ENCODE peak calls at places on chromosomes 11 and 22, in nine cellular contexts. R is kidney, F is cardiac muscle cell, S is heart left ventricle, A is right cardiac atrium, M is astrocyte, G is cardiac fibroblast, T is epithelial cell of esophagus, K is H7. V is an unnamed sample.

GRCh38 chr11:58688779-58689503 is 42.8 kb downstream of the GLYAT start:
- DNase-seq in K (no peak), T (peak), G (no peak), R (no peak), A (no peak), M (no peak), S (no peak), F (no peak), V (no peak)

GRCh38 chr22:20803696-20804324 is 29.9 kb downstream of the SERPIND1 start:
- DNase-seq in S (no peak), K (peak), R (no peak), M (no peak), A (no peak), F (peak), T (peak), G (peak), V (no peak)

GRCh38 chr11:34640050-34640971 is 19.4 kb downstream of the EHF start:
- DNase-seq in A (no peak), K (peak), F (no peak), G (no peak), S (no peak), R (peak), M (no peak), T (peak), V (no peak)

GRCh38 chr11:6598555-6598954 is 4.9 kb downstream of the RRP8 start:
- DNase-seq in M (no peak), T (peak), K (no peak), F (no peak), A (no peak), R (no peak), S (no peak), G (no peak), V (no peak)

GRCh38 chr22:45934659-45935341 is 42.2 kb downstream of the WNT7B start:
- DNase-seq in T (peak), F (peak), S (no peak), M (peak), R (peak), A (no peak), G (peak), K (no peak), V (no peak)

GRCh38 chr22:46794067-46794466 is 31.6 kb downstream of the TBC1D22A start:
- DNase-seq in M (no peak), K (no peak), G (no peak), T (no peak), A (no peak), F (no peak), R (peak), S (no peak), V (no peak)

GRCh38 chr22:19775496-19776325 is 15.1 kb downstream of the TBX1 start:
- DNase-seq in K (no peak), M (no peak), S (peak), A (no peak), F (no peak), G (no peak), R (peak), T (no peak), V (no peak)

GRCh38 chr11:108538022-108538424 is 39.8 kb upstream of the POGLUT3 start:
- DNase-seq in A (no peak), M (no peak), G (no peak), K (no peak), S (no peak), R (peak), T (peak), F (no peak), V (no peak)

GRCh38 chr11:26677566-26677965 is 44.3 kb downstream of the SLC5A12 start:
- DNase-seq in G (no peak), T (peak), A (no peak), K (no peak), S (no peak), R (no peak), F (no peak), M (peak), V (no peak)

GRCh38 chr11:78961186-78961782 is 386.6 kb upstream of the NARS2 start:
- DNase-seq in A (no peak), T (peak), S (no peak), K (peak), M (peak), G (peak), F (no peak), R (no peak), V (no peak)

GRCh38 chr11:63573881-63574855 is 11.0 kb upstream of the PLAAT2 start:
- DNase-seq in S (no peak), F (peak), M (peak), T (no peak), K (no peak), G (peak), A (peak), R (no peak), V (no peak)

GRCh38 chr11:35815556-35816315 is 128.1 kb upstream of the LDLRAD3 start:
- DNase-seq in A (no peak), T (no peak), F (no peak), G (peak), R (no peak), K (no peak), S (no peak), M (no peak), V (no peak)

GRCh38 chr11:35122308-35122707 is 16.7 kb upstream of the CD44 start:
- DNase-seq in K (no peak), A (no peak), G (no peak), F (no peak), M (no peak), S (no peak), R (no peak), T (no peak), V (no peak)

GRCh38 chr22:37267128-37267587 is 15.2 kb upstream of the CYTH4 start:
- DNase-seq in K (peak), F (peak), M (no peak), T (no peak), G (peak), A (peak), R (no peak), S (peak), V (no peak)

GRCh38 chr22:38465673-38466490 is 2.0 kb upstream of the KDELR3 start:
- DNase-seq in K (peak), R (peak), A (peak), F (no peak), G (no peak), S (peak), M (no peak), T (no peak), V (no peak)

GRCh38 chr11:56889986-56890385 is 98.7 kb upstream of the OR5AK2 start:
- DNase-seq in K (no peak), M (no peak), R (no peak), T (peak), S (no peak), G (no peak), A (no peak), F (no peak), V (no peak)

GRCh38 chr11:70116386-70117077 is 38.4 kb downstream of the ANO1 start:
- DNase-seq in T (no peak), A (peak), F (peak), K (no peak), R (no peak), M (no peak), S (no peak), G (no peak), V (no peak)

GRCh38 chr22:21873619-21874018 is 6.2 kb upstream of the MAPK1 start:
- DNase-seq in G (no peak), S (no peak), K (no peak), T (no peak), R (no peak), M (no peak), F (no peak), A (no peak), V (no peak)

GRCh38 chr11:46489668-46490560 is 98.3 kb upstream of the CHRM4 start:
- DNase-seq in F (peak), T (peak), R (no peak), G (peak), K (peak), A (no peak), M (peak), S (no peak), V (no peak)

GRCh38 chr11:102799656-102800339 is 1.8 kb upstream of the MMP1 start:
- DNase-seq in S (no peak), T (peak), F (no peak), R (no peak), K (no peak), A (no peak), G (no peak), M (no peak), V (no peak)

GRCh38 chr11:70954471-70954870 is 297.9 kb downstream of the SHANK2 start:
- DNase-seq in M (no peak), F (no peak), R (peak), K (no peak), S (no peak), T (no peak), A (no peak), G (no peak), V (no peak)

GRCh38 chr22:49321477-49322055 is 506.1 kb downstream of the BRD1 start:
- DNase-seq in R (peak), M (no peak), S (no peak), K (no peak), T (no peak), F (no peak), G (no peak), A (no peak), V (no peak)

GRCh38 chr11:78595431-78596130 is 20.9 kb upstream of the NARS2 start:
- DNase-seq in S (no peak), F (no peak), T (no peak), K (no peak), G (no peak), M (no peak), A (no peak), R (peak), V (no peak)

GRCh38 chr11:67240575-67241389 is 25.5 kb upstream of the GRK2 start:
- DNase-seq in S (no peak), G (peak), M (peak), T (peak), R (peak), F (peak), A (peak), K (no peak), V (peak)

GRCh38 chr11:121082670-121083069 is 18.4 kb upstream of the TECTA start:
- DNase-seq in S (no peak), M (no peak), F (peak), A (no peak), T (peak), R (no peak), G (peak), K (peak), V (no peak)

GRCh38 chr22:23485490-23485889 is 94.6 kb downstream of the IGLL1 start:
- DNase-seq in G (no peak), R (no peak), K (no peak), A (no peak), M (no peak), T (no peak), S (no peak), F (no peak), V (no peak)

GRCh38 chr22:50252081-50253045 is 1.3 kb upstream of the HDAC10 start:
- DNase-seq in A (peak), F (peak), K (peak), M (no peak), R (peak), T (peak), G (peak), S (peak), V (no peak)

GRCh38 chr11:67584205-67584880 is 731 bp downstream of the GSTP1 start:
- DNase-seq in G (peak), S (peak), A (peak), K (peak), T (peak), R (peak), M (peak), F (peak), V (no peak)

GRCh38 chr11:76316726-76317125 is 64.2 kb downstream of the THAP12 start:
- DNase-seq in T (no peak), R (peak), A (no peak), K (no peak), G (no peak), F (no peak), S (no peak), M (no peak), V (no peak)

GRCh38 chr11:57793711-57794110 is 32.1 kb downstream of the CTNND1 start:
- DNase-seq in S (no peak), K (no peak), A (no peak), F (no peak), M (no peak), R (no peak), T (no peak), G (no peak), V (no peak)

GRCh38 chr11:75734491-75735180 is 17.0 kb downstream of the MOGAT2 start:
- DNase-seq in K (no peak), T (no peak), F (no peak), G (no peak), S (no peak), R (no peak), A (no peak), M (no peak), V (no peak)

GRCh38 chr11:44631831-44632230 is 66.4 kb downstream of the CD82 start:
- DNase-seq in G (no peak), T (no peak), F (peak), S (no peak), M (no peak), K (peak), R (no peak), A (no peak), V (no peak)

GRCh38 chr11:96024666-96025065 is 100.8 kb upstream of the MTMR2 start:
- DNase-seq in K (no peak), S (no peak), A (no peak), T (no peak), F (no peak), G (no peak), M (no peak), R (no peak), V (no peak)

GRCh38 chr22:30305906-30306628 is 16.8 kb upstream of the CASTOR1 start:
- DNase-seq in R (no peak), S (no peak), M (no peak), T (peak), G (no peak), F (no peak), K (no peak), A (no peak), V (no peak)
- H3K4me3 ChIP-seq in R (no peak), S (no peak), M (no peak), T (no peak), G (no peak), F (no peak), K (no peak), A (no peak), V (peak)

GRCh38 chr11:460331-461199 is 10.5 kb downstream of the PTDSS2 start:
- DNase-seq in K (no peak), F (no peak), M (peak), R (peak), T (peak), A (peak), S (peak), G (peak), V (no peak)

GRCh38 chr11:459511-460220 is 9.6 kb downstream of the PTDSS2 start:
- DNase-seq in A (peak), S (peak), M (no peak), R (peak), F (no peak), G (no peak), K (no peak), T (no peak), V (no peak)

GRCh38 chr11:462107-462890 is 12.2 kb downstream of the PTDSS2 start:
- DNase-seq in A (peak), K (no peak), T (no peak), S (peak), F (no peak), M (no peak), G (no peak), R (peak), V (no peak)

GRCh38 chr11:464316-464715 is 14.2 kb downstream of the PTDSS2 start:
- DNase-seq in M (no peak), A (peak), F (no peak), S (peak), T (no peak), K (peak), R (peak), G (no peak), V (no peak)

GRCh38 chr11:461626-462025 is 11.5 kb downstream of the PTDSS2 start:
- DNase-seq in K (no peak), G (no peak), S (peak), R (peak), A (peak), M (no peak), F (no peak), T (no peak), V (no peak)
- H3K4me3 ChIP-seq in K (no peak), G (no peak), S (no peak), R (no peak), A (no peak), M (no peak), F (no peak), T (no peak), V (no peak)

GRCh38 chr11:10568486-10568941 is at the start of gene LYVE1:
- DNase-seq in F (no peak), S (no peak), K (no peak), G (peak), M (no peak), A (peak), T (no peak), R (no peak), V (no peak)
- H3K4me3 ChIP-seq in F (no peak), S (peak), K (no peak), G (no peak), M (no peak), A (no peak), T (no peak), R (no peak), V (no peak)

GRCh38 chr11:65478411-65479183 is 20.2 kb upstream of the MALAT1 start:
- DNase-seq in M (peak), F (no peak), R (peak), A (peak), S (peak), K (no peak), T (peak), G (peak), V (no peak)
- H3K4me3 ChIP-seq in M (peak), F (no peak), R (peak), A (peak), S (peak), K (no peak), T (no peak), G (peak), V (no peak)

DNA sequence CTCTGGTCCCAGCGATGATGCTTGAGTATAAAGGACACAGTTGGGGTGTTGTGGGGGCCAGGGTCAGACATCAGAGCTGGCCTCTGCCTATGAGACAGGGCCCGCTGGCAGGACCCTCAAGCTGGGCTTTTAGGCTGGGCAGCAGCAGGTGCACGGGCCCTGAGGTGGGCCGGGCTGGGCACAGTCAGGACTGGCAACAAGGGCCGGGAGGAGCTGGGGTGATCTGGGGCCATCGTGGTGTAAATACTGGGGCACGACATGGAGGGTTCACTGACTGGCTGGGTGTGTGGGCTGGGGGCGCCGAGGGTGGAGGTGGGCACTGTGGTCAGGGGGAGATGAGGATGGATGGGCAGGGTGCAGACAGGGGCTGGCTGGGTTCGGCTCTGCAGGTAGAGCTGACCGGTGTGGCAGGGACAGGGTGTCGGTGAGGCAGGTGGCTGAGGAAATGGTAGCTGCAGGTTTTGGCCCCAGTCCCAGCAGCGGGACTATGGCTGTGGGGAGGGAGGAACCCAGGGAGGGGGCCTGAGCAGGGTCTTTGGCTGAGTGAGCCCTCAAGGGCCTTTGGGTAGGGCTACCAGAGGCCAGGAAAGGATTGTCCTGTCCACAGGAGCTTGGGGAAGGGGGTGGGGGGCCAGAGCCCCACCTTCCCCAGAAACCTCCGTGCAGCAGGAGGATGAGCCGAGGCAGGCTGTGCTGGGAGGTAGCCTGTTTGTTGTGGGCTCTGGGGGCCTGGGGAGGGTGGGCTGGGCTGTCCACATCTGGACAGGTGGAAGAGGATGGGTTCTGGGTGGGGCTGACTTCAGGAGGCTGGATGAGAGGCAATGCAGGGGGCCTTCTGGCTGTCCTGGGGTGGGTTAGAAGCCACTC is 81.4 kb downstream of the KCNQ1 start:
- DNase-seq in R (peak), A (peak), G (no peak), M (no peak), F (no peak), S (peak), T (no peak), K (no peak), V (no peak)
- H3K4me3 ChIP-seq in R (no peak), A (no peak), G (no peak), M (no peak), F (no peak), S (no peak), T (no peak), K (no peak), V (no peak)